ENCODE peak calls at places on chromosomes 7 and 10, in nine cellular contexts. G is cardiac muscle cell, W is hepatocyte, J is AG09309, T is psoas muscle, S is foreskin fibroblast, B is right atrium auricular region, C is HCT116, V is PC-9. Y is an unnamed sample.

GRCh38 chr7:130942211-130942964 is 208.4 kb upstream of the KLF14 start:
- DNase-seq in G (peak; percentile 43), W (no peak), J (no peak), T (peak; percentile 56), S (peak; percentile 52), B (no peak), C (no peak), V (no peak), Y (no peak)

GRCh38 chr7:73893342-73894101 is 32.6 kb downstream of the TMEM270 start:
- DNase-seq in G (no peak), W (no peak), J (no peak), T (peak; percentile 92), S (no peak), B (peak; percentile 89), C (no peak), V (no peak), Y (no peak)

GRCh38 chr7:12619461-12620069 is 49.0 kb downstream of the SCIN start:
- DNase-seq in G (no peak), W (no peak), J (no peak), T (no peak), S (no peak), B (no peak), C (no peak), V (no peak), Y (no peak)

GRCh38 chr7:155741805-155742204 is 70.5 kb downstream of the SHH start:
- DNase-seq in G (no peak), W (no peak), J (no peak), T (no peak), S (no peak), B (no peak), C (no peak), V (no peak), Y (no peak)

GRCh38 chr7:45410893-45411292 is 163.3 kb upstream of the ADCY1 start:
- DNase-seq in G (no peak), W (no peak), J (no peak), T (no peak), S (no peak), B (no peak), C (no peak), V (no peak), Y (no peak)

GRCh38 chr7:134602921-134603394 is 43.7 kb upstream of the BPGM start:
- DNase-seq in G (peak; percentile 36), W (peak; percentile 7), J (no peak), T (no peak), S (no peak), B (no peak), C (no peak), V (no peak), Y (no peak)

GRCh38 chr7:74355091-74355490 is 65.9 kb downstream of the CLIP2 start:
- DNase-seq in G (peak; percentile 88), W (no peak), J (peak; percentile 27), T (peak; percentile 48), S (peak; percentile 79), B (no peak), C (peak; percentile 75), V (peak; percentile 63), Y (peak; percentile 26)

GRCh38 chr7:112143151-112143550 is 63.0 kb downstream of the DOCK4 start:
- DNase-seq in G (no peak), W (no peak), J (no peak), T (no peak), S (no peak), B (no peak), C (no peak), V (no peak), Y (no peak)

GRCh38 chr10:102605712-102606111 is 38.6 kb upstream of the TRIM8 start:
- DNase-seq in G (no peak), W (peak; percentile 4), J (no peak), T (no peak), S (no peak), B (no peak), C (no peak), V (peak; percentile 74), Y (no peak)

GRCh38 chr7:80841566-80842478 is 77.0 kb downstream of the SEMA3C start:
- DNase-seq in G (no peak), W (no peak), J (no peak), T (no peak), S (no peak), B (no peak), C (no peak), V (no peak), Y (no peak)

GRCh38 chr7:159094030-159094740 is 50.5 kb downstream of the VIPR2 start:
- DNase-seq in G (no peak), W (no peak), J (no peak), T (no peak), S (no peak), B (peak; percentile 58), C (no peak), V (no peak), Y (no peak)

GRCh38 chr7:149284343-149284742 is 22.3 kb downstream of the ZNF783 start:
- DNase-seq in G (no peak), W (no peak), J (no peak), T (no peak), S (no peak), B (no peak), C (no peak), V (no peak), Y (no peak)

GRCh38 chr10:132163278-132163765 is 23.4 kb upstream of the DPYSL4 start:
- DNase-seq in G (no peak), W (no peak), J (no peak), T (peak; percentile 23), S (no peak), B (no peak), C (peak; percentile 79), V (no peak), Y (no peak)

GRCh38 chr10:49688920-49689319 is 9.5 kb downstream of the C10orf53 start:
- DNase-seq in G (no peak), W (no peak), J (no peak), T (no peak), S (no peak), B (peak; percentile 21), C (no peak), V (no peak), Y (no peak)
- H3K4me3 ChIP-seq in G (no peak overlapping the region), W (no peak overlapping the region), J (no peak overlapping the region), T (no peak overlapping the region), S (no peak overlapping the region), B (no peak overlapping the region), C (no peak overlapping the region), V (no peak overlapping the region), Y (no peak overlapping the region)

GRCh38 chr10:117005454-117006055 is 568 bp upstream of the SHTN1 start:
- DNase-seq in G (peak; percentile 8), W (peak; percentile 52), J (no peak), T (no peak), S (no peak), B (no peak), C (peak; percentile 54), V (no peak), Y (no peak)
- TF ChIP-seq CTCF in G (no peak), W (peak; percentile 23), J (no peak), T (no peak), S (no peak), B (no peak), C (peak; percentile 24), V (no peak), Y (peak; percentile 24)

GRCh38 chr10:104329754-104330153 is 8.5 kb downstream of the ITPRIP start:
- DNase-seq in G (peak; percentile 69), W (no peak), J (peak; percentile 92), T (peak; percentile 45), S (peak; percentile 76), B (no peak), C (peak; percentile 47), V (peak; percentile 69), Y (no peak)

GRCh38 chr10:104327745-104328635 is 10.3 kb downstream of the ITPRIP start:
- DNase-seq in G (peak; percentile 82), W (peak; percentile 44), J (peak; percentile 51), T (peak; percentile 66), S (peak; percentile 82), B (no peak), C (no peak), V (no peak), Y (no peak)

GRCh38 chr10:104328636-104328915 is 9.7 kb downstream of the ITPRIP start:
- DNase-seq in G (no peak), W (no peak), J (no peak), T (no peak), S (no peak), B (no peak), C (no peak), V (no peak), Y (no peak)

GRCh38 chr10:104330168-104331117 is 7.8 kb downstream of the ITPRIP start:
- DNase-seq in G (peak; percentile 89), W (peak; percentile 80), J (peak; percentile 88), T (peak; percentile 71), S (peak; percentile 84), B (peak; percentile 92), C (no peak), V (peak; percentile 85), Y (peak; percentile 81)

GRCh38 chr10:104328916-104329710 is 9.2 kb downstream of the ITPRIP start:
- DNase-seq in G (peak; percentile 94), W (peak; percentile 75), J (peak; percentile 89), T (peak; percentile 79), S (peak; percentile 92), B (no peak), C (peak; percentile 94), V (peak; percentile 90), Y (peak; percentile 97)
- H3K4me3 ChIP-seq in G (no peak overlapping the region), W (no peak overlapping the region), J (peak overlapping the region; percentile 26), T (peak overlapping the region; percentile 27), S (peak overlapping the region; percentile 20), B (peak overlapping the region; percentile 36), C (peak overlapping the region; percentile 21), V (peak overlapping the region; percentile 27), Y (peak overlapping the region; percentile 32)

GRCh38 chr10:44647877-44648542 is 263.1 kb upstream of the CXCL12 start:
- DNase-seq in G (peak; percentile 92), W (no peak), J (peak; percentile 78), T (peak; percentile 21), S (peak; percentile 89), B (no peak), C (no peak), V (no peak), Y (no peak)

GRCh38 chr10:44651395-44651661 is 259.8 kb upstream of the TMEM72 start:
- DNase-seq in G (no peak), W (no peak), J (no peak), T (no peak), S (no peak), B (no peak), C (no peak), V (no peak), Y (no peak)

GRCh38 chr10:44648691-44649090 is 262.4 kb upstream of the TMEM72 start:
- DNase-seq in G (no peak), W (no peak), J (no peak), T (no peak), S (no peak), B (no peak), C (no peak), V (no peak), Y (no peak)

GRCh38 chr10:44650576-44651394 is 260.4 kb upstream of the TMEM72 start:
- DNase-seq in G (peak; percentile 43), W (no peak), J (no peak), T (no peak), S (peak; percentile 45), B (no peak), C (no peak), V (no peak), Y (peak; percentile 19)

GRCh38 chr10:44651834-44652233 is 259.3 kb upstream of the TMEM72 start:
- DNase-seq in G (peak; percentile 63), W (no peak), J (no peak), T (peak; percentile 67), S (peak; percentile 73), B (no peak), C (no peak), V (no peak), Y (no peak)
- TF ChIP-seq CTCF in G (peak; percentile 21), W (no peak), J (no peak), T (no peak), S (no peak), B (no peak), C (no peak), V (no peak), Y (no peak)

GRCh38 chr10:6299743-6300105 is 97.0 kb downstream of the PFKFB3 start:
- DNase-seq in G (no peak), W (no peak), J (no peak), T (no peak), S (no peak), B (no peak), C (no peak), V (no peak), Y (no peak)
- H3K4me3 ChIP-seq in G (no peak overlapping the region), W (no peak overlapping the region), J (no peak overlapping the region), T (no peak overlapping the region), S (no peak overlapping the region), B (no peak overlapping the region), C (no peak overlapping the region), V (no peak overlapping the region), Y (no peak overlapping the region)